ENCODE peak calls at places on chromosomes 3 and 15, in eight cellular contexts. I, C, Q, P, U, M, K and G are unnamed samples.

GRCh38 chr15:68658641-68659358 is 80.0 kb downstream of the CORO2B start:
- DNase-seq in I (no peak), C (no peak), Q (no peak), P (no peak), U (no peak), M (no peak), K (no peak), G (no peak)

GRCh38 chr3:142853270-142854163 is 35.4 kb downstream of the PCOLCE2 start:
- DNase-seq in I (no peak), C (no peak), Q (peak; percentile 73), P (peak; percentile 35), U (no peak), M (no peak), K (no peak), G (no peak)

GRCh38 chr3:100316656-100317069 is 17.9 kb upstream of the NIT2 start:
- DNase-seq in I (peak; percentile 80), C (peak; percentile 31), Q (peak; percentile 82), P (peak; percentile 81), U (peak; percentile 24), M (no peak), K (peak; percentile 42), G (peak; percentile 13)

GRCh38 chr15:74992619-74993018 is 2.7 kb upstream of the SCAMP5 start:
- DNase-seq in I (no peak), C (no peak), Q (no peak), P (no peak), U (no peak), M (peak; percentile 2), K (no peak), G (no peak)

GRCh38 chr3:129975332-129976090 is 991 bp downstream of the TRH start:
- DNase-seq in I (no peak), C (no peak), Q (no peak), P (no peak), U (no peak), M (peak; percentile 90), K (peak; percentile 25), G (no peak)

GRCh38 chr3:111392911-111393351 is 149.1 kb upstream of the CD96 start:
- DNase-seq in I (no peak), C (peak; percentile 18), Q (peak; percentile 8), P (no peak), U (peak; percentile 23), M (no peak), K (peak; percentile 6), G (no peak)

GRCh38 chr15:40471105-40471777 is 457 bp downstream of the CHST14 start:
- DNase-seq in I (peak; percentile 10), C (peak; percentile 48), Q (no peak), P (no peak), U (no peak), M (no peak), K (peak; percentile 24), G (peak; percentile 47)

GRCh38 chr3:57918123-57918837 is 89.9 kb upstream of the FLNB start:
- DNase-seq in I (peak; percentile 85), C (no peak), Q (peak; percentile 84), P (peak; percentile 80), U (no peak), M (no peak), K (no peak), G (no peak)

GRCh38 chr3:48634661-48635221 is 520 bp downstream of the SLC26A6 start:
- DNase-seq in I (peak; percentile 57), C (peak; percentile 50), Q (peak; percentile 49), P (peak; percentile 61), U (peak; percentile 48), M (peak; percentile 89), K (peak; percentile 68), G (peak; percentile 83)

GRCh38 chr3:31880020-31880419 is 101.0 kb downstream of the OSBPL10 start:
- DNase-seq in I (peak; percentile 49), C (no peak), Q (peak; percentile 46), P (peak; percentile 68), U (no peak), M (no peak), K (no peak), G (no peak)

GRCh38 chr15:40163657-40164416 is 3.0 kb downstream of the BUB1B start:
- DNase-seq in I (no peak), C (no peak), Q (no peak), P (no peak), U (no peak), M (no peak), K (no peak), G (no peak)

GRCh38 chr3:105791134-105791533 is 77.7 kb downstream of the CBLB start:
- DNase-seq in I (peak; percentile 76), C (no peak), Q (peak; percentile 89), P (peak; percentile 73), U (no peak), M (no peak), K (no peak), G (no peak)

GRCh38 chr15:98859149-98859548 is 148.4 kb downstream of the PGPEP1L start:
- DNase-seq in I (no peak), C (no peak), Q (no peak), P (no peak), U (no peak), M (no peak), K (no peak), G (no peak)

GRCh38 chr3:128413003-128413370 is 53.7 kb downstream of the DNAJB8 start:
- DNase-seq in I (no peak), C (no peak), Q (no peak), P (no peak), U (no peak), M (no peak), K (no peak), G (peak; percentile 52)

GRCh38 chr3:53772562-53773329 is 73.5 kb downstream of the CHDH start:
- DNase-seq in I (no peak), C (no peak), Q (peak; percentile 69), P (no peak), U (no peak), M (no peak), K (no peak), G (no peak)

GRCh38 chr15:90451215-90451850 is 63.3 kb downstream of the IQGAP1 start:
- DNase-seq in I (peak; percentile 85), C (no peak), Q (peak; percentile 89), P (no peak), U (no peak), M (no peak), K (no peak), G (no peak)

GRCh38 chr3:195080125-195080524 is 190.8 kb downstream of the XXYLT1 start:
- DNase-seq in I (no peak), C (no peak), Q (no peak), P (no peak), U (no peak), M (peak; percentile 81), K (no peak), G (no peak)

GRCh38 chr3:48716508-48716981 is 476 bp downstream of the IP6K2 start:
- DNase-seq in I (no peak), C (peak; percentile 25), Q (no peak), P (no peak), U (peak; percentile 4), M (peak; percentile 70), K (peak; percentile 14), G (peak; percentile 29)

GRCh38 chr3:45496550-45496949 is 98.0 kb upstream of the LIMD1 start:
- DNase-seq in I (peak; percentile 83), C (no peak), Q (peak; percentile 71), P (peak; percentile 80), U (no peak), M (no peak), K (no peak), G (no peak)

GRCh38 chr3:45987368-45988099 is 8.1 kb downstream of the FYCO1 start:
- DNase-seq in I (peak; percentile 74), C (no peak), Q (peak; percentile 47), P (peak; percentile 79), U (no peak), M (no peak), K (no peak), G (no peak)

GRCh38 chr3:129602730-129603560 is 3.5 kb downstream of the PLXND1 start:
- DNase-seq in I (peak; percentile 93), C (no peak), Q (peak; percentile 97), P (peak; percentile 95), U (no peak), M (peak; percentile 95), K (no peak), G (peak; percentile 58)

GRCh38 chr3:65963787-65964707 is 74.7 kb downstream of the MAGI1 start:
- DNase-seq in I (peak; percentile 91), C (peak; percentile 52), Q (peak; percentile 90), P (peak; percentile 88), U (no peak), M (no peak), K (peak; percentile 56), G (no peak)

GRCh38 chr15:63858448-63858847 is 24.7 kb upstream of the HERC1 start:
- DNase-seq in I (no peak), C (no peak), Q (no peak), P (no peak), U (no peak), M (no peak), K (no peak), G (no peak)

GRCh38 chr3:18716821-18717220 is 291.7 kb upstream of the SATB1 start:
- DNase-seq in I (no peak), C (no peak), Q (no peak), P (peak; percentile 12), U (no peak), M (no peak), K (no peak), G (no peak)

GRCh38 chr3:134651347-134652041 is 672 bp upstream of the KY start:
- DNase-seq in I (no peak), C (no peak), Q (peak; percentile 44), P (peak; percentile 41), U (no peak), M (no peak), K (no peak), G (no peak)

GRCh38 chr3:160586679-160587078 is 21.3 kb upstream of the KPNA4 start:
- DNase-seq in I (no peak), C (no peak), Q (no peak), P (no peak), U (no peak), M (no peak), K (no peak), G (no peak)

GRCh38 chr3:189393598-189393997 is 221.8 kb downstream of the TPRG1 start:
- DNase-seq in I (peak; percentile 63), C (no peak), Q (peak; percentile 40), P (peak; percentile 26), U (no peak), M (no peak), K (no peak), G (no peak)